ENCODE peak calls at places on chromosomes 5 and 9, in nine cellular contexts. One of them, this sample, is unnamed.

GRCh38 chr5:40359854-40360253 is 319.9 kb upstream of the PTGER4 start:
- DNase-seq in epithelial cell of esophagus: no peak
- DNase-seq in cardiac muscle cell: no peak
- DNase-seq in H1: no peak
- DNase-seq in IMR-90: no peak
- DNase-seq in left lung: no peak
- DNase-seq in right atrium auricular region: no peak
- DNase-seq in brain microvascular endothelial cell: no peak
- DNase-seq in lower leg skin: no peak
- DNase-seq in this sample: no peak

GRCh38 chr5:145554399-145554798 is 280.7 kb downstream of the PRELID2 start:
- DNase-seq in H1: no peak
- DNase-seq in epithelial cell of esophagus: peak
- DNase-seq in IMR-90: peak
- DNase-seq in cardiac muscle cell: peak
- DNase-seq in left lung: no peak
- DNase-seq in right atrium auricular region: no peak
- DNase-seq in lower leg skin: no peak
- DNase-seq in brain microvascular endothelial cell: peak
- DNase-seq in this sample: peak

GRCh38 chr9:33180526-33181184 is 13.5 kb upstream of the B4GALT1 start:
- DNase-seq in H1: no peak
- DNase-seq in left lung: no peak
- DNase-seq in epithelial cell of esophagus: peak
- DNase-seq in IMR-90: peak
- DNase-seq in lower leg skin: no peak
- DNase-seq in cardiac muscle cell: no peak
- DNase-seq in brain microvascular endothelial cell: peak
- DNase-seq in right atrium auricular region: no peak
- DNase-seq in this sample: peak

GRCh38 chr5:56190500-56190899 is 42.6 kb downstream of the ANKRD55 start:
- DNase-seq in left lung: no peak
- DNase-seq in IMR-90: peak
- DNase-seq in epithelial cell of esophagus: peak
- DNase-seq in right atrium auricular region: no peak
- DNase-seq in lower leg skin: peak
- DNase-seq in H1: no peak
- DNase-seq in cardiac muscle cell: no peak
- DNase-seq in brain microvascular endothelial cell: peak
- DNase-seq in this sample: peak

GRCh38 chr5:9429691-9430215 is 116.1 kb downstream of the SEMA5A start:
- DNase-seq in IMR-90: no peak
- DNase-seq in cardiac muscle cell: no peak
- DNase-seq in H1: no peak
- DNase-seq in brain microvascular endothelial cell: no peak
- DNase-seq in lower leg skin: no peak
- DNase-seq in epithelial cell of esophagus: no peak
- DNase-seq in right atrium auricular region: no peak
- DNase-seq in left lung: no peak
- DNase-seq in this sample: no peak

GRCh38 chr5:12072441-12072840 is 168.2 kb upstream of the CTNND2 start:
- DNase-seq in cardiac muscle cell: no peak
- DNase-seq in right atrium auricular region: no peak
- DNase-seq in lower leg skin: no peak
- DNase-seq in brain microvascular endothelial cell: no peak
- DNase-seq in IMR-90: no peak
- DNase-seq in epithelial cell of esophagus: no peak
- DNase-seq in left lung: no peak
- DNase-seq in H1: no peak
- DNase-seq in this sample: no peak

GRCh38 chr9:22052376-22052945 is 43.4 kb upstream of the CDKN2B start:
- DNase-seq in H1: no peak
- DNase-seq in brain microvascular endothelial cell: peak
- DNase-seq in epithelial cell of esophagus: peak
- DNase-seq in right atrium auricular region: no peak
- DNase-seq in IMR-90: peak
- DNase-seq in cardiac muscle cell: no peak
- DNase-seq in lower leg skin: no peak
- DNase-seq in left lung: no peak
- DNase-seq in this sample: peak

GRCh38 chr9:121376214-121376830 is 6.3 kb upstream of the STOM start:
- DNase-seq in epithelial cell of esophagus: no peak
- DNase-seq in brain microvascular endothelial cell: no peak
- DNase-seq in H1: no peak
- DNase-seq in IMR-90: peak
- DNase-seq in right atrium auricular region: no peak
- DNase-seq in lower leg skin: no peak
- DNase-seq in left lung: no peak
- DNase-seq in cardiac muscle cell: peak
- DNase-seq in this sample: peak

GRCh38 chr9:37210737-37211523 is 90.6 kb downstream of the ZCCHC7 start:
- DNase-seq in IMR-90: peak
- DNase-seq in brain microvascular endothelial cell: no peak
- DNase-seq in left lung: no peak
- DNase-seq in right atrium auricular region: no peak
- DNase-seq in epithelial cell of esophagus: no peak
- DNase-seq in lower leg skin: no peak
- DNase-seq in cardiac muscle cell: no peak
- DNase-seq in H1: no peak
- DNase-seq in this sample: no peak

GRCh38 chr9:130780865-130781504 is 54.1 kb upstream of the ABL1 start:
- DNase-seq in right atrium auricular region: peak
- DNase-seq in lower leg skin: peak
- DNase-seq in brain microvascular endothelial cell: peak
- DNase-seq in epithelial cell of esophagus: peak
- DNase-seq in IMR-90: peak
- DNase-seq in H1: no peak
- DNase-seq in cardiac muscle cell: no peak
- DNase-seq in left lung: no peak
- DNase-seq in this sample: peak

GRCh38 chr5:114208588-114208987 is 153.3 kb upstream of the KCNN2 start:
- DNase-seq in IMR-90: no peak
- DNase-seq in right atrium auricular region: no peak
- DNase-seq in epithelial cell of esophagus: no peak
- DNase-seq in brain microvascular endothelial cell: no peak
- DNase-seq in H1: no peak
- DNase-seq in left lung: no peak
- DNase-seq in cardiac muscle cell: no peak
- DNase-seq in lower leg skin: no peak
- DNase-seq in this sample: no peak

GRCh38 chr5:141850183-141850768 is 27.9 kb downstream of the PCDH1 start:
- DNase-seq in IMR-90: peak
- DNase-seq in cardiac muscle cell: peak
- DNase-seq in brain microvascular endothelial cell: peak
- DNase-seq in lower leg skin: no peak
- DNase-seq in right atrium auricular region: no peak
- DNase-seq in left lung: no peak
- DNase-seq in H1: no peak
- DNase-seq in epithelial cell of esophagus: no peak
- DNase-seq in this sample: peak

GRCh38 chr9:133135193-133135745 is 14.2 kb upstream of the RALGDS start:
- DNase-seq in right atrium auricular region: peak
- DNase-seq in left lung: peak
- DNase-seq in lower leg skin: no peak
- DNase-seq in H1: no peak
- DNase-seq in brain microvascular endothelial cell: peak
- DNase-seq in IMR-90: peak
- DNase-seq in cardiac muscle cell: no peak
- DNase-seq in epithelial cell of esophagus: peak
- DNase-seq in this sample: peak

GRCh38 chr9:14498824-14499223 is 184.9 kb upstream of the NFIB start:
- DNase-seq in IMR-90: no peak
- DNase-seq in brain microvascular endothelial cell: no peak
- DNase-seq in epithelial cell of esophagus: no peak
- DNase-seq in H1: no peak
- DNase-seq in right atrium auricular region: no peak
- DNase-seq in left lung: no peak
- DNase-seq in lower leg skin: no peak
- DNase-seq in cardiac muscle cell: no peak
- DNase-seq in this sample: no peak

GRCh38 chr9:114931407-114931806 is 1.0 kb upstream of the TNFSF8 start:
- DNase-seq in brain microvascular endothelial cell: no peak
- DNase-seq in epithelial cell of esophagus: no peak
- DNase-seq in H1: no peak
- DNase-seq in left lung: no peak
- DNase-seq in IMR-90: no peak
- DNase-seq in right atrium auricular region: no peak
- DNase-seq in cardiac muscle cell: no peak
- DNase-seq in lower leg skin: no peak
- DNase-seq in this sample: no peak

GRCh38 chr9:91949946-91950664 is at the start of gene ROR2:
- DNase-seq in left lung: peak
- DNase-seq in brain microvascular endothelial cell: no peak
- DNase-seq in epithelial cell of esophagus: peak
- DNase-seq in cardiac muscle cell: peak
- DNase-seq in right atrium auricular region: peak
- DNase-seq in H1: peak
- DNase-seq in IMR-90: peak
- DNase-seq in lower leg skin: no peak
- DNase-seq in this sample: peak

DNA sequence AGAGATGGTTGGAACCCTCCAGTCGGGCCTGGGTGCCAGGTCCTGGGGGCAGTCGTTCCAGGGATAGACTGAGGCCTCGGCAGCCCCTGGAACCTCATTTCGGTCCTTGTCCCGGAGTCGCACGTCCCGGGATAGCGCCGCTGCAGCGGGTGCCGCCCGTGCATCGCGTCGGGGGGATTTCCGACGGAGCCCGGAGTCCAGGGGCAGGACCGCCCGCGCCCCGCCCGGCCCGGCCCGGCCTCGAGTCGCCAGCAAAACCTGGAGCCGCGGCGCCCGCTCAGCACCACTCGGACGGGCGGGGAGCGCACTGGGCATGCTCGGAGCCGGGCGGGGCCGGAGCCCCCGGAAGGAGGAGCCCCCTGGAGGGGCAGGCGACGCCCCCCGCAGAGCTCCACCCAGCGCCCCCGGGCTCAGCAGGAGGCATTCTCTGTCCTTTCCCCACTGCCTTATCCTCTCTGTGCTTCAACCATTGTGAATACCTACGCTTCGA is 1.6 kb upstream of the PTPN3 start:
- DNase-seq in H1: peak
- DNase-seq in cardiac muscle cell: peak
- DNase-seq in lower leg skin: no peak
- DNase-seq in brain microvascular endothelial cell: no peak
- DNase-seq in IMR-90: no peak
- DNase-seq in right atrium auricular region: no peak
- DNase-seq in epithelial cell of esophagus: peak
- DNase-seq in left lung: peak
- DNase-seq in this sample: no peak
- H3K4me3 ChIP-seq in H1: peak
- H3K4me3 ChIP-seq in cardiac muscle cell: peak
- H3K4me3 ChIP-seq in lower leg skin: no peak
- H3K4me3 ChIP-seq in brain microvascular endothelial cell: peak
- H3K4me3 ChIP-seq in IMR-90: peak
- H3K4me3 ChIP-seq in right atrium auricular region: peak
- H3K4me3 ChIP-seq in epithelial cell of esophagus: peak
- H3K4me3 ChIP-seq in left lung: peak
- H3K4me3 ChIP-seq in this sample: no peak

DNA sequence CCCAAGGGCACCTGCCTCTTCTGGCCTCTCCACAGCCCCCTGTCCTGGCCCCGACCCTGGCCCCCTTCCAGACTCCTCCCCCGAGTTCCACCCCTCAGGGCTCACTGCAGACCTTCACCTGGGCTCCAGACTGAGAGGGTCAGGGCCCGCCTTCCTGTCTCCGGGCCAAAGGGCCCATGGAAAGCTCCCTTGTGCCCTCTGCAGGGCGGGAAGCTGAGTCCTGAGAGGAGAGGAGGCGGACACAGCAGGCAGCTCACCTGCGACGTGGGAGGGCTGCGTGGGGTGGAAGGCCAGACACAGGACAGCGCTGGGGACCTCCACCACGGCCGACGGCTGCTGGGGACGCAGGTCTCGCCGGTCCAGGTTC is 20.6 kb downstream of the DYNC2I2 start:
- DNase-seq in lower leg skin: no peak
- DNase-seq in IMR-90: no peak
- DNase-seq in right atrium auricular region: no peak
- DNase-seq in cardiac muscle cell: peak
- DNase-seq in epithelial cell of esophagus: peak
- DNase-seq in brain microvascular endothelial cell: no peak
- DNase-seq in left lung: peak
- DNase-seq in H1: peak
- DNase-seq in this sample: no peak
- TF ChIP-seq CTCF in lower leg skin: no peak
- TF ChIP-seq CTCF in IMR-90: no peak
- TF ChIP-seq CTCF in right atrium auricular region: peak
- TF ChIP-seq CTCF in cardiac muscle cell: peak
- TF ChIP-seq CTCF in epithelial cell of esophagus: peak
- TF ChIP-seq CTCF in brain microvascular endothelial cell: peak
- TF ChIP-seq CTCF in left lung: no peak
- TF ChIP-seq CTCF in H1: no peak
- TF ChIP-seq CTCF in this sample: no peak

DNA sequence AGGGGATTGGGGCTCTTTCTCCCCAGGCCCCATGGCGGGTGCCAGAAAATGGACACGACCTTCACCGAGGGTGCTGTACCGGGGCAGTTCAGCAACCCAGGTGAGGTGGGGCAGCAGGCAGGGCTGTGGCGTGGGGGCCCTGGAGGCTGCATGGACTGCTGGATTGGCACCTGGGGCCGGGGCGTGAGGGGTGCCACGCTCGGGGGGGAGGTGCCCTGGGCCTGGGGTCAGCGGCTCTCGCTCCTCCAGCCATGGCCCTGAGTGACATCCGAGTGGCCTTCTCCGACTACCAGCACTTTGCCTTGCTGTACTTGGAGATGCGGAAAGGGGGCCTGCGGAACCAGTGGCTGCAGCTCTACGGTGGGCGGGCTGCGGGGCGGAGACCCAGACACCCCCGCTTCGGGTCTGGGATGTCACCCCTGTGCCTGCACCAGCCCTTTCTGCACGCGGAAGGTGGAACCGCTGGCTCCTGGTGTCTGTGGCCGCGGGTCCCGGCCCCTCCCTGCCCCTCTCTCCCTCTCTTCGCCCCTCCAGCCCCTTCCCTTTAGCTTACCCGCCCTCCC is 1.8 kb downstream of the LCNL1 start:
- DNase-seq in IMR-90: no peak
- DNase-seq in right atrium auricular region: no peak
- DNase-seq in epithelial cell of esophagus: no peak
- DNase-seq in cardiac muscle cell: no peak
- DNase-seq in brain microvascular endothelial cell: no peak
- DNase-seq in left lung: no peak
- DNase-seq in H1: peak
- DNase-seq in lower leg skin: no peak
- DNase-seq in this sample: no peak
- H3K4me3 ChIP-seq in IMR-90: no peak
- H3K4me3 ChIP-seq in right atrium auricular region: no peak
- H3K4me3 ChIP-seq in epithelial cell of esophagus: no peak
- H3K4me3 ChIP-seq in cardiac muscle cell: no peak
- H3K4me3 ChIP-seq in brain microvascular endothelial cell: no peak
- H3K4me3 ChIP-seq in left lung: no peak
- H3K4me3 ChIP-seq in H1: peak
- H3K4me3 ChIP-seq in lower leg skin: no peak
- H3K4me3 ChIP-seq in this sample: no peak

DNA sequence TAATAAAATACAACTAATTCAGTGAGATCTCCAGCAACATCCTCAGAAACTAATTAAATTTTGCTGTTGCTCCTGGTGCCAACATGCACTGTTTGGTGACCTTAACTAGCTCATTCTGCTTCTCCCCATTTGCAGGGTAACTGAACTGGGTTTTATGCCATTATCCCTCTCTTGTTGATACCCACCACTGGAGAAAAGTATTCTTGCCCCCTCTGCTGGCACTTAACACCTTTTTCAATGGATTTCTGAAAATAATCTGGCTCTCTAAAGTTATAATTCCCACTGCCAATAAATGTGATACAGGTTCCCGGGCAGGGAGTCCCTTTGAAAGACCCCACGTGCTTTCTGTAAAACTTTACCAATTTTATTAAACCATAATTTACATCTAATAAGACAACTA is 394.3 kb downstream of the OSTF1 start:
- DNase-seq in left lung: no peak
- DNase-seq in right atrium auricular region: no peak
- DNase-seq in epithelial cell of esophagus: no peak
- DNase-seq in cardiac muscle cell: no peak
- DNase-seq in H1: no peak
- DNase-seq in brain microvascular endothelial cell: peak
- DNase-seq in lower leg skin: no peak
- DNase-seq in IMR-90: no peak
- DNase-seq in this sample: no peak
- TF ChIP-seq CTCF in left lung: no peak
- TF ChIP-seq CTCF in right atrium auricular region: no peak
- TF ChIP-seq CTCF in epithelial cell of esophagus: no peak
- TF ChIP-seq CTCF in cardiac muscle cell: no peak
- TF ChIP-seq CTCF in H1: no peak
- TF ChIP-seq CTCF in brain microvascular endothelial cell: no peak
- TF ChIP-seq CTCF in lower leg skin: no peak
- TF ChIP-seq CTCF in IMR-90: no peak
- TF ChIP-seq CTCF in this sample: no peak

This sample was measured in fibroblast of the aortic adventitia.